ENCODE peak calls at places on chromosomes 5 and 9, in eight cellular contexts. U is prostate gland, Y is cardiac muscle cell, H is spleen, L is osteoblast, P is lower lobe of right lung, S is H9, R is psoas muscle. X is an unnamed sample. For H3K4me1, the result is how much of the 10 kb centered on the place peaks cover.

GRCh38 chr5:108642170-108642906 is 105.4 kb upstream of the FER start:
- DNase-seq in Y (peak), R (peak), H (no peak), P (no peak), L (peak), U (peak), S (peak), X (peak)

GRCh38 chr5:141234109-141234508 is 11.0 kb downstream of the PCDHB14 start:
- DNase-seq in L (no peak), H (no peak), Y (peak), S (no peak), R (no peak), P (no peak), U (no peak), X (no peak)

GRCh38 chr9:34047864-34048729 is 590 bp downstream of the UBAP2 start:
- DNase-seq in U (peak), Y (no peak), L (peak), S (peak), H (no peak), P (peak), R (peak), X (no peak)

GRCh38 chr5:334903-335739 is 13.6 kb downstream of the AHRR start:
- DNase-seq in P (no peak), R (no peak), U (no peak), Y (no peak), H (no peak), L (no peak), S (no peak), X (no peak)

GRCh38 chr9:131037336-131038255 is 28.6 kb downstream of the LAMC3 start:
- DNase-seq in U (no peak), H (no peak), L (peak), P (no peak), S (no peak), Y (peak), R (no peak), X (no peak)

GRCh38 chr5:78803386-78803785 is 154.8 kb upstream of the LHFPL2 start:
- DNase-seq in H (no peak), U (no peak), Y (peak), L (peak), P (no peak), R (peak), S (no peak), X (no peak)

GRCh38 chr5:62093981-62094380 is 212.0 kb upstream of the KIF2A start:
- DNase-seq in S (no peak), Y (no peak), L (peak), P (no peak), H (no peak), R (peak), U (no peak), X (no peak)

GRCh38 chr5:112684737-112685136 is 52.9 kb upstream of the APC start:
- DNase-seq in L (peak), S (no peak), Y (peak), U (no peak), R (no peak), H (no peak), P (no peak), X (no peak)

DNA sequence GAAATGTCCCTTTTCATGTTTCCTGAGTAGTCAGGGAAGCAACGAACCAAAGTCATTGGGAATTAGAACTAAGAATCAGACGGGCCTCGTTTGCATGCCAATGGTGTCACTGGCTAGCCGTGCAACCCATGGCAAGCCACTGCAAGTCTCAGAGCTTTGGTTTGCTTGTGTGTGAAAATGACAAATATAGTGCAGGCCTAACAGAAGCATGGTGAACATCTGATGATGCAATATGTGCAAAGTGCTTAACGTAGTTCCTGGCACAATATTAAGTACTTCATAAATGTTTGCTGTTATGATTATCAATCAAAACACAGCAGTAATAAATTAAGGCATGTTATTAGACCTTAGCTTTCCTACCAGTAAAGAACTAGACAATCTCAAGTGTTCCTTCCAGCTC is 118.0 kb upstream of the TRIM32 start:
- DNase-seq in S (no peak), L (no peak), H (no peak), P (no peak), R (no peak), Y (no peak), U (no peak), X (no peak)
- H3K4me1 ChIP-seq in S (under half), L (under half), H (under half), P (under half), R (under half), Y (under half), U (under half), X (under half)

DNA sequence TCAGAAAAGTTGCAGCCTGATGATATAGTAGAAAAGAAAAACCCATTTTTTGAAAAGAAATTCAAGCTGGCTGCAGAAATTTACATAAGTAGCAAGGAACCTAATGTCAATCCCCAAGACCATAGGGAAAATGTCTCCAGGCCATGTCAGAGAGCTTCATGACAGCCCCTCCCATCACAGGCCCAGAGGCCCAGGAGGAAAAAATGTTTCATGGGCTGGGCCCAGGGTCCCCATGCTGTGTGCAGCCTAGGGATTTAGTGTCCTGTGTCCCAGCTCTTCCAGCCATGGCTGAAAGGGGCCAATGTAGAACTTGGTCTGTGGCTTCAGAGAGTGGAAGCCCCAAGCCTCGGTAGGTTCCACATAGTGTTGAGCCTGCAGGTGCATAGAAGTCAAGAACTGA is 220.3 kb downstream of the CSNK1G3 start:
- DNase-seq in U (no peak), R (no peak), Y (no peak), L (no peak), S (no peak), H (no peak), P (no peak), X (no peak)
- H3K4me1 ChIP-seq in U (under half), R (under half), Y (under half), L (under half), S (under half), H (under half), P (under half), X (under half)

GRCh38 chr9:136799854-136800657 is 3.9 kb downstream of the CCDC183 start:
- DNase-seq in S (peak), P (peak), R (peak), Y (peak), U (peak), H (peak), L (peak), X (no peak)
- H3K4me1 ChIP-seq in S (under half), P (under half), R (under half), Y (under half), U (under half), H (under half), L (under half), X (under half)

DNA sequence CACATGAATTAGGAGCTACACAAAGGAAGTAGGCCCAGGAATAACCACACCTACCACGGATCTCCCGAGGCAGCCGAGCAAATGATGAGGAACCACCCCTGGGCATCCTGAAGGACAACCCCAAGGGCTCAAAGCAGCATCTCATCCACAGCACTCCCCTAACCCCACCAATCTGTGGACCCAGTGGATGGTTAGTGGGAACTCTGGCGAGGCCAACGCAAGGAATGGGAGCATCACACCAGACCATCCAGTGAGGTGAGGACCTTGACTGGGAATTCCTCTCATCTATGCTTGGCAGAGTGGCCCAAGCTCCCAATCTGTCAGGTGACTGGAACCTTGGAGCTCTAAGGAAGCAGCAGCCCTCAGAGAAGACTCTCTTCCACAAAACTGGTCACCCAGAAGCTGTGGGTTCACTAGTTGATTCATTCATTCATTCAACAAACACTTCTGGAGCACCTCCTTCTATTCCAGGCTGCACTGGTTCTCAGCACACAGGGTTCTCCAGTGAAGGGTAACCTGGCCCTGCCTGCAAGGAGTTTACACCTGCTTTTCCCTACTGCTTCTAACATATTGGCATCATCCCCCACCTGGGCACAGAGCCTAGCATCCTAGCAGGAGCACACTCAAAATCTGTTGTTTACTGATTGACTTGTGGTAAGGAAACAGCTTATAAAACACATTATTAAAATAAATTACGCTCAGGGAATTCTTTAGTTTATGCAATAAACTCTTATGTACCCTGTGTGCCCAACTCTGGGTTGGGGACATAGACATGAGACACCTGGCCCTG is 4.9 kb downstream of the ACSL6 start:
- DNase-seq in P (peak), U (no peak), R (no peak), S (no peak), H (peak), Y (no peak), L (no peak), X (no peak)
- H3K4me1 ChIP-seq in P (under half), U (under half), R (under half), S (under half), H (under half), Y (under half), L (under half), X (under half)

GRCh38 chr5:129378961-129379360 is 81.1 kb upstream of the ADAMTS19 start:
- DNase-seq in P (no peak), R (no peak), S (no peak), U (no peak), Y (no peak), L (no peak), H (no peak), X (no peak)
- H3K4me1 ChIP-seq in P (under half), R (under half), S (under half), U (under half), Y (under half), L (under half), H (under half), X (under half)

DNA sequence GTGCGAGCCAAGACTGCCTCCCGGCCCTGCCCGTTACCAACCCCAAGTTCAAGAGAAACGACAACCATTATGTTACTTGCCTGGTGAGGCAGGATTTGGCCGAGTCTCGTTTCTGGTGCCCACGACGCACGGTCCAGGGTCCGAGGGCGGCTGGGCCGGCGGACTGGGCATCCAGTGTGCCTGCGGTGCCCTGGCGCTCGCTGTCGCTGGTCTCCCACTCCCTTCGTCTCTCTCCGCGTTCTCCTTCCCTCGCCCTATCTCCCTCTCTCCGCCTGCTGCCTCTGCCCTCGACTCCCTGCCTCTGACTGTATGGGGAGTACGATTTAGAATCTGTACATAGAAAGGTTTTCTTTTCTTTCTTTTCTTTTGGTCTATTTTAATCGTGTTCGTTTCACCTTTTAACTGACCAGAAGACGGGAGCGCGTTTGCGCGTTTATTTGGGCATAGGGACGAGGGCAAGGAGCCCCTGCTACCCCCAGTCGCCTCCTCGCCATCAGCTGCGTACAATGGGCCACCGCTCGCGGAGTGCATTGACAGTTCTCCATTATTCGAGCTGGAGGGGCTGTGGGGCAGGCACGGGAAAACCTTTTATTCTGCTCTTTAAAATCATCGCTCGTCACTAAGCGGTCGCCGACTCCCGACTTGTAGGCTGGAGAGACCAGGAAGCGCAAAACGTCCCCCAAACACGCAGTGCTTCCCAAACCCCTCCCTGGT is 475 bp downstream of the NR2F1-AS1 start:
- DNase-seq in R (no peak), Y (peak), S (no peak), U (no peak), L (peak), H (no peak), P (peak), X (no peak)
- H3K4me1 ChIP-seq in R (under half), Y (under half), S (under half), U (under half), L (under half), H (half or more), P (half or more), X (under half)

GRCh38 chr9:77952641-77953341 is 78.8 kb downstream of the GNAQ start:
- DNase-seq in L (no peak), Y (peak), R (no peak), U (no peak), S (no peak), H (no peak), P (no peak), X (no peak)
- H3K4me1 ChIP-seq in L (under half), Y (under half), R (under half), U (under half), S (under half), H (half or more), P (half or more), X (under half)

DNA sequence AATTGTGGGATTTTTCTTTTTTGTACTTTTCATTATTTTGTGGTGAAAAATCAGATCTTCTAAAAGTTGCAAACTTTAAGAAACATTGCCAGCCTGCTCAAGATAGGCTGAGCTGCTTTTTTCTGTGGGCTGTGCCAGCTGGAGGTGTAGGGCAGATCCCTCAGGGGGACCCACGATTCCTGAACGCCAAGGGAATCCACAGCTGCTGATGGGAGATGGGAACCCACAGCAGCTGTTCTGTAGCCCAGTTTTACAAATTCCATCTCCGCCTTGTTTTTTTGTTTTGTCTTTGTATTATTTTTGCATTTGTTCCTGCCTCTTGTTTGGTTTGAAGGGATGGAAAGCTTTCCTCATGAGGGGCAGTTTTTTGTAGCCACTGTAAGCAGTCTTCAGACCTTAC is 91.0 kb downstream of the WWC1 start:
- DNase-seq in Y (no peak), L (no peak), S (no peak), U (no peak), H (no peak), P (no peak), R (no peak), X (no peak)
- H3K4me1 ChIP-seq in Y (under half), L (under half), S (under half), U (under half), H (under half), P (under half), R (under half), X (under half)

GRCh38 chr9:128632486-128632885 is 24.2 kb downstream of the DYNC2I2 start:
- DNase-seq in Y (no peak), U (no peak), S (no peak), P (peak), H (peak), L (no peak), R (no peak), X (no peak)
- H3K4me1 ChIP-seq in Y (under half), U (under half), S (under half), P (under half), H (under half), L (under half), R (under half), X (under half)

GRCh38 chr9:111984075-111984802 is 87.6 kb downstream of the UGCG start:
- DNase-seq in S (no peak), H (no peak), P (no peak), L (no peak), Y (no peak), U (no peak), R (no peak), X (no peak)

GRCh38 chr9:111980398-111980797 is 83.8 kb downstream of the UGCG start:
- DNase-seq in P (no peak), U (no peak), R (no peak), L (peak), S (no peak), H (no peak), Y (no peak), X (no peak)

GRCh38 chr9:111983484-111983908 is 86.9 kb downstream of the UGCG start:
- DNase-seq in U (no peak), S (no peak), L (no peak), H (no peak), P (no peak), R (no peak), Y (no peak), X (no peak)

GRCh38 chr9:111986035-111986556 is 89.5 kb downstream of the UGCG start:
- DNase-seq in P (no peak), L (no peak), Y (no peak), S (no peak), R (no peak), H (no peak), U (no peak), X (no peak)

DNA sequence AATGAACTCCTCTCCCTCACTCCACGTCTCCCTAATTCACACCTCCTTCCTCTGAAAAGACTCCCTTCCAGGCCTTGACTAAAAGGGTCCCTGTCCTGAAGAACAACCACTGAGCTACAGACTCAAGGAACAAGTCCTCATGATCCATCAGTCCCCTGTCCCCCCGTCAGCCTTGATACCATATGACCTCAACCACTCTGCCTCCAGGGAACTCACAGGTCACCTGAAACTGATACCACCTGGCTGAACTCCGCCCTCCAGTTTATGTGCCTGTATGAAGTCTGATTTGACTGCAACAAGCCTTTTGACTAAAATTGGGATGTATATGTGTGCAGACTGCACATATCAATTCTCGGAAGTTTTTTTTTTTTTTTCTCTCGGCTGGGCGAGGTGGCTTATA is 88.7 kb downstream of the UGCG start:
- DNase-seq in P (no peak), S (no peak), H (no peak), Y (no peak), R (no peak), U (no peak), L (no peak), X (no peak)
- H3K4me1 ChIP-seq in P (under half), S (under half), H (under half), Y (under half), R (under half), U (under half), L (under half), X (under half)

X was measured in iPS DF 6.9.